ENCODE peak calls at places on chromosomes 4 and X, in six cellular contexts. One of them, this sample, is unnamed.

GRCh38 chrX:45751156-45751555 is 550.5 kb upstream of the DIPK2B start:
- DNase-seq in NB4: no peak
- DNase-seq in IMR-90: no peak
- DNase-seq in tibial nerve: no peak
- DNase-seq in breast epithelium: no peak
- DNase-seq in transverse colon: no peak
- DNase-seq in this sample: no peak

GRCh38 chr4:7420661-7421040 is 14.1 kb downstream of the PSAPL1 start:
- DNase-seq in NB4: no peak
- DNase-seq in IMR-90: no peak
- DNase-seq in tibial nerve: no peak
- DNase-seq in breast epithelium: peak; percentile 28
- DNase-seq in transverse colon: no peak
- DNase-seq in this sample: no peak

GRCh38 chrX:12949205-12949926 is 25.5 kb upstream of the TMSB4X start:
- DNase-seq in NB4: no peak
- DNase-seq in IMR-90: peak; percentile 41
- DNase-seq in tibial nerve: no peak
- DNase-seq in breast epithelium: no peak
- DNase-seq in transverse colon: no peak
- DNase-seq in this sample: no peak

GRCh38 chr4:100348472-100348871 is 158.2 kb upstream of the DDIT4L start:
- DNase-seq in NB4: peak; percentile 34
- DNase-seq in IMR-90: peak; percentile 88
- DNase-seq in tibial nerve: no peak
- DNase-seq in breast epithelium: no peak
- DNase-seq in transverse colon: no peak
- DNase-seq in this sample: no peak

GRCh38 chrX:38881727-38882126 is 80.5 kb downstream of the MID1IP1 start:
- DNase-seq in NB4: peak; percentile 82
- DNase-seq in IMR-90: no peak
- DNase-seq in tibial nerve: no peak
- DNase-seq in breast epithelium: no peak
- DNase-seq in transverse colon: no peak
- DNase-seq in this sample: no peak

GRCh38 chr4:169179609-169180526 is 90.9 kb downstream of the SH3RF1 start:
- DNase-seq in NB4: no peak
- DNase-seq in IMR-90: peak; percentile 40
- DNase-seq in tibial nerve: no peak
- DNase-seq in breast epithelium: no peak
- DNase-seq in transverse colon: no peak
- DNase-seq in this sample: no peak

GRCh38 chr4:174496631-174497442 is 25.5 kb downstream of the HPGD start:
- DNase-seq in NB4: no peak
- DNase-seq in IMR-90: no peak
- DNase-seq in tibial nerve: no peak
- DNase-seq in breast epithelium: no peak
- DNase-seq in transverse colon: peak; percentile 81
- DNase-seq in this sample: no peak

GRCh38 chr4:144295286-144295995 is 154.9 kb upstream of the GYPA start:
- DNase-seq in NB4: no peak
- DNase-seq in IMR-90: peak; percentile 1
- DNase-seq in tibial nerve: no peak
- DNase-seq in breast epithelium: no peak
- DNase-seq in transverse colon: no peak
- DNase-seq in this sample: no peak

GRCh38 chrX:11786862-11787261 is 28.8 kb downstream of the MSL3 start:
- DNase-seq in NB4: no peak
- DNase-seq in IMR-90: peak; percentile 4
- DNase-seq in tibial nerve: no peak
- DNase-seq in breast epithelium: no peak
- DNase-seq in transverse colon: no peak
- DNase-seq in this sample: no peak

GRCh38 chrX:11784543-11784942 is 26.5 kb downstream of the MSL3 start:
- DNase-seq in NB4: no peak
- DNase-seq in IMR-90: no peak
- DNase-seq in tibial nerve: no peak
- DNase-seq in breast epithelium: no peak
- DNase-seq in transverse colon: no peak
- DNase-seq in this sample: no peak

GRCh38 chrX:11781734-11782370 is 23.8 kb downstream of the MSL3 start:
- DNase-seq in NB4: no peak
- DNase-seq in IMR-90: no peak
- DNase-seq in tibial nerve: no peak
- DNase-seq in breast epithelium: no peak
- DNase-seq in transverse colon: no peak
- DNase-seq in this sample: no peak

DNA sequence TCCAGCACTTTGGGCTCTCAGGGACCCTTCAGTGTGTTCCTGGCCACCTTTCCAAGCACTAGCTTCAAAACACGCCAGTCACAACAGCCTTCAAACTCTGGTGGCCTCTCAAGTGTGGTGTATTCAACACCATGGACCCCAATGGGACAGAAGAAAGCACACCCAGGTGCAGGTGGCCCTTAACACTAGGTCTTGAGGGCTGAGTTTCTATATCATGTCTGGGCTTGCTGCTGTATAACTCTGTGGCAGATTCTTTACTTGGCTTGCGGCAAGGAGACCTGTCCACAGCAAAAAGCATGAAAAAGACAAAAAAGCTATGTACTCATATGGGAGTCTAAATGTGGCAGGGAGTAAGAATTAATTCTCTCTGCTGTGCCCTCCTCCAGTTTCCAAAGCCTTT is 23.1 kb downstream of the MSL3 start:
- DNase-seq in NB4: no peak
- DNase-seq in IMR-90: no peak
- DNase-seq in tibial nerve: no peak
- DNase-seq in breast epithelium: no peak
- DNase-seq in transverse colon: no peak
- DNase-seq in this sample: no peak
- TF ChIP-seq CTCF in NB4: no peak
- TF ChIP-seq CTCF in IMR-90: no peak
- TF ChIP-seq CTCF in tibial nerve: no peak
- TF ChIP-seq CTCF in breast epithelium: no peak
- TF ChIP-seq CTCF in transverse colon: no peak
- TF ChIP-seq CTCF in this sample: no peak

DNA sequence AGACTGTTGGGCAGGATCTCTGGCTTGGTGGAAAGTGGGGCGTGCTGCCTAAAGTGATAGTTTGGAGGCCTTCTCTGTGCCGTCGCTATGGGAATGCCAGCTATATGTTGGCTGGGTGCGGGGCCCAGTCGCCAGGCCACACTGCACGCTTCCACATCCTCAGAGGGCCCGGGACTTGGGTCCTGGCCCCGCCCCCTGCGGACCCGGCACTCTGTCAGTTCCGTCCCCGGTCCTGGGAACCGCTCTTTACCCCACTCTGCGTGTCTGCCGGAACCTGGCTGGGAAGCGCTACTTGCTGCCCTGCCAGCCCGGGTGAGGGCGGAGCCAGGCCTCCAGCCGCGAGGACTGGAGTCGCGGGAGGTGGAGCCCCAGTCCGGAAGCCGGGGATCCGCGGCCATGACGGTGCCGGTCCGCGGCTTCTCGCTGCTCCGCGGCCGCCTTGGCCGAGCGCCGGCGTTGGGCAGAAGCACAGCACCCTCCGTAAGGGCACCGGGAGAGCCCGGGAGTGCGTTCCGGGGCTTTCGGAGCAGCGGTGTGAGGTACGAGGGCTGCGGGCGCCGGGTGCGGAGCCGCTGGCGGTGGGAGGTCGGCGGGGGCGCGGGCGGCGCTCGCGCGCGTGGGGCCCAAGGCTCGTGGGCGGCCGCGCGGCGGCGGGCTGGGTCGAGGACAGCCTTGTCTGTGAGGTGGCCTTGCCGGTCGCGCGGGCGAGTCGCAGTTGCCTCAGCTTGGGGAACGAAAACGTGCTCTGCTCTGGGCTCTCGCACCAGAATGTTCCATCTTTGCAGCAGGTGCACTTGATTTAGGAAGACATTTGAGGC is at the start of gene MTHFD2L:
- DNase-seq in NB4: peak; percentile 96
- DNase-seq in IMR-90: peak; percentile 93
- DNase-seq in tibial nerve: peak; percentile 78
- DNase-seq in breast epithelium: peak; percentile 94
- DNase-seq in transverse colon: peak; percentile 94
- DNase-seq in this sample: peak; percentile 97
- TF ChIP-seq POLR2A in NB4: peak; percentile 82
- TF ChIP-seq POLR2A in IMR-90: peak; percentile 81
- TF ChIP-seq POLR2A in tibial nerve: no peak
- TF ChIP-seq POLR2A in breast epithelium: peak; percentile 56
- TF ChIP-seq POLR2A in transverse colon: peak; percentile 85
- TF ChIP-seq POLR2A in this sample: no peak

GRCh38 chrX:49041683-49042529 is 1.3 kb downstream of the TFE3 start:
- DNase-seq in NB4: peak; percentile 58
- DNase-seq in IMR-90: peak; percentile 73
- DNase-seq in tibial nerve: no peak
- DNase-seq in breast epithelium: no peak
- DNase-seq in transverse colon: no peak
- DNase-seq in this sample: no peak

GRCh38 chrX:49043220-49043986 is at the start of gene TFE3:
- DNase-seq in NB4: peak; percentile 98
- DNase-seq in IMR-90: peak; percentile 98
- DNase-seq in tibial nerve: peak; percentile 97
- DNase-seq in breast epithelium: peak; percentile 96
- DNase-seq in transverse colon: peak; percentile 98
- DNase-seq in this sample: peak; percentile 97

GRCh38 chrX:49042581-49043219 is 457 bp downstream of the TFE3 start:
- DNase-seq in NB4: no peak
- DNase-seq in IMR-90: no peak
- DNase-seq in tibial nerve: no peak
- DNase-seq in breast epithelium: no peak
- DNase-seq in transverse colon: no peak
- DNase-seq in this sample: peak; percentile 18

GRCh38 chrX:49040376-49040955 is 2.7 kb downstream of the TFE3 start:
- DNase-seq in NB4: no peak
- DNase-seq in IMR-90: peak; percentile 25
- DNase-seq in tibial nerve: no peak
- DNase-seq in breast epithelium: no peak
- DNase-seq in transverse colon: no peak
- DNase-seq in this sample: no peak

GRCh38 chrX:49043987-49044281 is 777 bp upstream of the TFE3 start:
- DNase-seq in NB4: no peak
- DNase-seq in IMR-90: no peak
- DNase-seq in tibial nerve: no peak
- DNase-seq in breast epithelium: no peak
- DNase-seq in transverse colon: no peak
- DNase-seq in this sample: no peak
- H3K4me3 ChIP-seq in NB4: peak overlapping the region; percentile 32
- H3K4me3 ChIP-seq in IMR-90: no peak overlapping the region
- H3K4me3 ChIP-seq in tibial nerve: no peak overlapping the region
- H3K4me3 ChIP-seq in breast epithelium: peak overlapping the region; percentile 46
- H3K4me3 ChIP-seq in transverse colon: peak overlapping the region; percentile 1
- H3K4me3 ChIP-seq in this sample: peak overlapping the region; percentile 43

GRCh38 chrX:85544609-85545008 is 165.1 kb upstream of the POF1B start:
- DNase-seq in NB4: peak; percentile 0
- DNase-seq in IMR-90: no peak
- DNase-seq in tibial nerve: no peak
- DNase-seq in breast epithelium: no peak
- DNase-seq in transverse colon: no peak
- DNase-seq in this sample: no peak
- TF ChIP-seq CTCF in NB4: no peak
- TF ChIP-seq CTCF in IMR-90: peak; percentile 48
- TF ChIP-seq CTCF in tibial nerve: no peak
- TF ChIP-seq CTCF in breast epithelium: no peak
- TF ChIP-seq CTCF in transverse colon: peak; percentile 34
- TF ChIP-seq CTCF in this sample: peak; percentile 49